ENCODE peak calls at places on chromosomes 12 and 14, in seven cellular contexts. O, F, D, V, N, G and W are unnamed samples.

GRCh38 chr12:92462049-92462448 is 240.7 kb upstream of the PLEKHG7 start:
- DNase-seq in G (no peak), D (no peak), F (no peak), V (no peak), N (no peak), O (no peak), W (no peak)

GRCh38 chr14:79254069-79254775 is 957.1 kb downstream of the DIO2 start:
- DNase-seq in G (no peak), N (no peak), V (peak), O (peak), F (no peak), D (no peak), W (no peak)

GRCh38 chr12:81205394-81205793 is 127.5 kb downstream of the ACSS3 start:
- DNase-seq in F (no peak), N (no peak), G (no peak), D (no peak), O (no peak), V (no peak), W (no peak)

GRCh38 chr12:71958993-71959588 is 20.4 kb downstream of the TPH2 start:
- DNase-seq in D (no peak), N (peak), G (no peak), F (no peak), O (peak), V (no peak), W (peak)

GRCh38 chr14:89455412-89455811 is 38.4 kb upstream of the FOXN3 start:
- DNase-seq in O (no peak), N (no peak), D (no peak), G (no peak), V (no peak), F (no peak), W (no peak)

GRCh38 chr14:92122761-92123160 is 992 bp downstream of the CPSF2 start:
- DNase-seq in V (no peak), G (no peak), F (no peak), D (no peak), N (no peak), O (no peak), W (no peak)

GRCh38 chr14:75310295-75311059 is 31.8 kb downstream of the FOS start:
- DNase-seq in V (peak), F (peak), D (peak), O (no peak), N (peak), G (no peak), W (peak)

GRCh38 chr14:77682158-77682553 is 25.7 kb downstream of the ALKBH1 start:
- DNase-seq in V (peak), D (no peak), N (peak), G (no peak), O (no peak), F (no peak), W (no peak)

GRCh38 chr12:72610854-72611358 is 338.7 kb downstream of the TRHDE start:
- DNase-seq in G (no peak), V (no peak), N (no peak), F (no peak), D (peak), O (no peak), W (no peak)

GRCh38 chr12:132904718-132905328 is 17.4 kb upstream of the CHFR start:
- DNase-seq in O (no peak), N (no peak), D (no peak), G (peak), V (no peak), F (peak), W (no peak)

GRCh38 chr12:53651718-53652117 is 24.2 kb downstream of the ATP5MC2 start:
- DNase-seq in O (no peak), F (no peak), V (no peak), N (no peak), D (no peak), G (no peak), W (no peak)

GRCh38 chr12:115922952-115923564 is 354.4 kb downstream of the MED13L start:
- DNase-seq in N (no peak), D (peak), O (no peak), G (no peak), F (no peak), V (no peak), W (no peak)

GRCh38 chr14:69921052-69921451 is 41.8 kb downstream of the SMOC1 start:
- DNase-seq in D (no peak), N (peak), G (no peak), F (no peak), O (no peak), V (peak), W (peak)

GRCh38 chr12:54053625-54054441 is at the start of gene HOXC4:
- DNase-seq in N (no peak), D (no peak), O (no peak), F (no peak), G (no peak), V (no peak), W (no peak)